ENCODE peak calls at places on chromosome 13, in four cellular contexts. A, H, K and E are unnamed samples.

GRCh38 chr13:63184693-63185092 is 1769.0 kb upstream of the PCDH20 start:
- DNase-seq in K (peak), H (peak), A (no peak), E (no peak)

GRCh38 chr13:29504691-29505090 is 90.8 kb downstream of the SLC7A1 start:
- DNase-seq in H (no peak), A (no peak), K (no peak), E (no peak)

GRCh38 chr13:99027260-99027659 is 49.4 kb upstream of the DOCK9 start:
- DNase-seq in H (no peak), K (no peak), A (no peak), E (no peak)

GRCh38 chr13:61128850-61129645 is 286.6 kb downstream of the PCDH20 start:
- DNase-seq in K (no peak), A (no peak), H (no peak), E (peak)

GRCh38 chr13:90239130-90239529 is 1108.4 kb upstream of the MIR17HG start:
- DNase-seq in K (no peak), H (no peak), A (no peak), E (no peak)

GRCh38 chr13:93227280-93227905 is 786 bp downstream of the GPC6 start:
- DNase-seq in H (peak), K (no peak), A (no peak), E (peak)

GRCh38 chr13:40379186-40379585 is 287.3 kb downstream of the FOXO1 start:
- DNase-seq in K (no peak), H (no peak), A (no peak), E (no peak)

GRCh38 chr13:49645451-49645850 is 17.1 kb downstream of the ARL11 start:
- DNase-seq in H (no peak), K (no peak), A (no peak), E (no peak)